ENCODE peak calls at places on chromosomes 2 and 18, in six cellular contexts. S is choroid plexus epithelial cell, Q is NB4, W is foreskin fibroblast, N is endodermal cell, O is sigmoid colon. V is an unnamed sample.

GRCh38 chr18:32530947-32531651 is 60.4 kb upstream of the GAREM1 start:
- DNase-seq in S (peak; percentile 69), Q (peak; percentile 78), W (no peak), N (no peak), O (no peak), V (peak; percentile 71)

GRCh38 chr2:149989447-149990063 is 402.0 kb upstream of the MMADHC start:
- DNase-seq in S (peak; percentile 29), Q (no peak), W (peak; percentile 49), N (no peak), O (no peak), V (peak; percentile 70)

GRCh38 chr2:170084820-170085475 is 93.0 kb upstream of the MYO3B start:
- DNase-seq in S (no peak), Q (no peak), W (no peak), N (no peak), O (no peak), V (peak; percentile 11)

GRCh38 chr2:192585418-192585817 is 390.7 kb upstream of the TMEFF2 start:
- DNase-seq in S (no peak), Q (no peak), W (no peak), N (no peak), O (no peak), V (no peak)

GRCh38 chr18:46413684-46414083 is 243.3 kb downstream of the LOXHD1 start:
- DNase-seq in S (peak; percentile 45), Q (no peak), W (no peak), N (no peak), O (no peak), V (no peak)

GRCh38 chr2:170368370-170368769 is 190.4 kb downstream of the MYO3B start:
- DNase-seq in S (no peak), Q (no peak), W (no peak), N (no peak), O (no peak), V (no peak)

GRCh38 chr2:33672389-33672788 is 73.3 kb upstream of the FAM98A start:
- DNase-seq in S (no peak), Q (no peak), W (no peak), N (no peak), O (no peak), V (no peak)

GRCh38 chr2:196884368-196884767 is 42.1 kb downstream of the PGAP1 start:
- DNase-seq in S (no peak), Q (no peak), W (no peak), N (no peak), O (no peak), V (no peak)

GRCh38 chr2:149401007-149401406 is 70.6 kb downstream of the LYPD6 start:
- DNase-seq in S (no peak), Q (no peak), W (peak; percentile 84), N (no peak), O (no peak), V (no peak)

GRCh38 chr2:219612605-219613286 is 14.7 kb upstream of the SLC4A3 start:
- DNase-seq in S (no peak), Q (no peak), W (no peak), N (no peak), O (peak; percentile 65), V (no peak)

GRCh38 chr18:75456277-75456676 is 28.8 kb upstream of the SMIM21 start:
- DNase-seq in S (peak; percentile 23), Q (no peak), W (no peak), N (no peak), O (no peak), V (no peak)

GRCh38 chr18:45662468-45662867 is 47.2 kb downstream of the SLC14A2 start:
- DNase-seq in S (peak; percentile 63), Q (no peak), W (peak; percentile 50), N (peak; percentile 13), O (no peak), V (peak; percentile 77)

GRCh38 chr2:42622943-42623676 is 54.7 kb downstream of the MTA3 start:
- DNase-seq in S (peak; percentile 37), Q (no peak), W (no peak), N (peak; percentile 58), O (no peak), V (no peak)

GRCh38 chr2:174465327-174465726 is 21.5 kb downstream of the GPR155 start:
- DNase-seq in S (peak; percentile 15), Q (no peak), W (no peak), N (peak; percentile 75), O (no peak), V (no peak)

GRCh38 chr2:239267411-239267941 is 133.3 kb downstream of the HDAC4 start:
- DNase-seq in S (peak; percentile 87), Q (peak; percentile 97), W (peak; percentile 57), N (no peak), O (peak; percentile 87), V (peak; percentile 90)

GRCh38 chr2:95113464-95113863 is 8.1 kb downstream of the MRPS5 start:
- DNase-seq in S (peak; percentile 2), Q (peak; percentile 12), W (no peak), N (no peak), O (no peak), V (no peak)

GRCh38 chr2:105796131-105796638 is 51.5 kb downstream of the NCK2 start:
- DNase-seq in S (no peak), Q (peak; percentile 98), W (no peak), N (no peak), O (no peak), V (no peak)
- H3K4me3 ChIP-seq in S (no peak overlapping the region), Q (peak overlapping the region; percentile 56), W (no peak overlapping the region), N (no peak overlapping the region), O (no peak overlapping the region), V (no peak overlapping the region)

GRCh38 chr2:20051518-20052228 is at the start of gene LAPTM4A:
- DNase-seq in S (peak; percentile 100), Q (peak; percentile 100), W (peak; percentile 100), N (peak; percentile 99), O (peak; percentile 100), V (peak; percentile 100)
- TF ChIP-seq CTCF in S (peak; percentile 5), Q (no peak), W (no peak), N (peak; percentile 34), O (no peak), V (peak; percentile 5)

GRCh38 chr18:7892556-7892955 is 325.4 kb downstream of the PTPRM start:
- DNase-seq in S (no peak), Q (no peak), W (no peak), N (no peak), O (no peak), V (no peak)
- H3K4me3 ChIP-seq in S (no peak overlapping the region), Q (no peak overlapping the region), W (no peak overlapping the region), N (no peak overlapping the region), O (no peak overlapping the region), V (no peak overlapping the region)

DNA sequence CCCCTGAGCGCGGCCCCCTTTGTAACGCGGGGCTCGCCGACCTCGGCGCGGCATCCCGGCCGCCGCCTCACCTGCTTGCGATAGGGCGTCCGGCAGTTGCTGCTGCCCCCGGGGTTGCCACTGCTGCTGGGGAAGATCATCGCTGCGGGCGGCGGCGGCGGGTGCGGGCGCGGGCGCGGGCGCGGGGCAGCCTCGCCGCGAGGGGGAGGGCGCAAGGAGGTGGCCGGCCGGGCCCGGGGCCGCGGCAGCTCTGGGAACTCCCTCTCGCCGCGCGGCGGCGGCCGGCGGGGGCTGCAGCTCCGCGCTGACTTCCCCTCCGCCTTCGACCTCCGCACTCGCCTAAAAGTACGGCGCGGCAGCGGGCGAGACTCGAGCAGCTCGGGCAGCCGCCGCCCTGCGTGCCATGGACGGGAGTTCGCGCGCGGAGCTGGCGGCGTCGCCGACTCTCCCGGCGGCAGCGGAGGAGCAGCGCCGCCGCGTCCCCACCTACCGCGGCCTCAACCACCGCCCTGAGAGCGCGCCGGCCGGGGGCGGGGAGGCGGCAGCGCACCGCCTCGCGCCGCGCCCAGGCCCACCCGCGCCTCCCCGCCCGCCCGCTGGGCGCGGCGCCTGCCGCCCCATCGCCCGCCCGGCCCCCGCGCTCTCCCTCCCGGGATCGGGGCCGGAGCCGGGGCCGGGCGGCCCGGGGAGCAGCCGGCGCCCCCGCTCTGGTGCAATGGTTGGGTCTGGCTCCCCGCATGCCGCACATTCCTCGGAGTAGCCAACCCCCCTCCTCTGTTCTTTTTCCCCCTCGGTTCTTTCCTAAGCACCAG is 86.0 kb downstream of the RBMS1 start:
- DNase-seq in S (peak; percentile 76), Q (peak; percentile 79), W (peak; percentile 57), N (peak; percentile 84), O (peak; percentile 87), V (peak; percentile 74)
- TF ChIP-seq CTCF in S (no peak), Q (no peak), W (no peak), N (peak; percentile 16), O (no peak), V (no peak)